ENCODE peak calls at places on chromosomes 13 and 19, in ten cellular contexts. T, O, U, F, P, S, Z, L, J and Q are unnamed samples.

GRCh38 chr19:5149930-5150329 is 181.0 kb downstream of the KDM4B start:
- DNase-seq in T (no peak), Z (no peak), F (no peak), J (no peak), O (no peak), U (no peak), L (no peak), P (no peak), S (no peak), Q (no peak)

GRCh38 chr13:20291037-20291436 is 58.9 kb upstream of the GJB6 start:
- DNase-seq in O (no peak), P (no peak), S (no peak), U (no peak), T (no peak), Z (no peak), J (no peak), F (no peak), L (no peak), Q (no peak)

GRCh38 chr13:41231786-41232185 is 31.6 kb downstream of the MTRF1 start:
- DNase-seq in L (no peak), O (peak; percentile 10), J (no peak), S (no peak), U (no peak), T (no peak), P (no peak), F (no peak), Z (no peak), Q (no peak)

GRCh38 chr19:38216785-38217746 is 7.0 kb downstream of the DPF1 start:
- DNase-seq in T (no peak), Z (no peak), L (no peak), P (no peak), O (peak; percentile 40), J (no peak), F (peak; percentile 23), S (no peak), U (no peak), Q (no peak)

GRCh38 chr19:8490395-8490760 is 12.1 kb downstream of the PRAM1 start:
- DNase-seq in T (no peak), J (no peak), U (no peak), L (no peak), S (no peak), O (no peak), P (no peak), Z (no peak), F (no peak), Q (no peak)

GRCh38 chr19:33399081-33399744 is 25.7 kb downstream of the CEBPG start:
- DNase-seq in O (no peak), S (no peak), F (no peak), U (no peak), L (no peak), J (no peak), P (no peak), T (no peak), Z (no peak), Q (no peak)

GRCh38 chr13:95298971-95299627 is 2.2 kb downstream of the ABCC4 start:
- DNase-seq in O (no peak), S (no peak), F (no peak), J (no peak), P (no peak), T (peak; percentile 53), L (no peak), U (no peak), Z (no peak), Q (no peak)

GRCh38 chr19:16070366-16070990 is 5.8 kb upstream of the TPM4 start:
- DNase-seq in J (no peak), Z (no peak), F (no peak), T (no peak), L (no peak), S (no peak), P (no peak), U (no peak), O (no peak), Q (no peak)

GRCh38 chr13:43977911-43978310 is 98.2 kb downstream of the LACC1 start:
- DNase-seq in O (no peak), P (no peak), U (no peak), T (no peak), J (no peak), S (no peak), L (no peak), F (no peak), Z (no peak), Q (no peak)

GRCh38 chr19:53091855-53092254 is 11.4 kb downstream of the ZNF160 start:
- DNase-seq in J (no peak), S (no peak), P (no peak), U (no peak), T (no peak), F (no peak), O (no peak), Z (no peak), L (no peak), Q (no peak)

GRCh38 chr19:45630463-45630862 is 8.7 kb downstream of the EML2 start:
- DNase-seq in F (no peak), L (no peak), S (no peak), U (no peak), P (peak; percentile 91), J (no peak), Z (no peak), T (peak; percentile 88), O (no peak), Q (no peak)

GRCh38 chr19:12838893-12839656 is 760 bp downstream of the MAST1 start:
- DNase-seq in O (no peak), T (no peak), P (no peak), S (no peak), F (no peak), L (no peak), U (no peak), Z (no peak), J (no peak), Q (no peak)

GRCh38 chr13:104769520-104769919 is 1703.3 kb upstream of the SLC10A2 start:
- DNase-seq in Z (no peak), S (no peak), T (no peak), J (no peak), P (no peak), F (no peak), O (no peak), L (no peak), U (no peak), Q (no peak)

GRCh38 chr13:114063545-114064515 is 68.6 kb downstream of the RASA3 start:
- DNase-seq in Z (no peak), J (no peak), U (peak; percentile 51), F (peak; percentile 14), O (no peak), L (no peak), S (no peak), P (no peak), T (peak; percentile 67), Q (no peak)

GRCh38 chr13:27658569-27658968 is 36.9 kb downstream of the POLR1D start:
- DNase-seq in T (no peak), S (no peak), U (no peak), L (no peak), J (no peak), P (peak; percentile 12), O (no peak), F (no peak), Z (no peak), Q (no peak)

GRCh38 chr13:96781141-96781540 is 213.1 kb downstream of the OXGR1 start:
- DNase-seq in F (peak; percentile 60), J (no peak), T (no peak), P (no peak), L (no peak), Z (peak; percentile 36), O (no peak), S (no peak), U (no peak), Q (no peak)

GRCh38 chr19:33512021-33512420 is 9.6 kb downstream of the PEPD start:
- DNase-seq in O (no peak), L (no peak), U (no peak), J (no peak), S (no peak), T (no peak), F (no peak), P (no peak), Z (no peak), Q (no peak)

GRCh38 chr19:50248826-50249225 is 45.4 kb downstream of the MYH14 start:
- DNase-seq in T (no peak), U (no peak), S (no peak), L (no peak), O (no peak), Z (no peak), P (no peak), J (no peak), F (no peak), Q (no peak)

GRCh38 chr19:33298146-33298911 is 4.0 kb downstream of the CEBPA start:
- DNase-seq in P (no peak), S (no peak), T (no peak), J (no peak), U (no peak), L (no peak), Z (no peak), F (no peak), O (no peak), Q (no peak)

GRCh38 chr13:106233336-106233735 is 302.1 kb downstream of the EFNB2 start:
- DNase-seq in L (no peak), J (no peak), T (no peak), F (no peak), U (no peak), Z (no peak), P (no peak), O (no peak), S (no peak), Q (no peak)

GRCh38 chr13:48251616-48252081 is 18.6 kb downstream of the ITM2B start:
- DNase-seq in T (no peak), P (no peak), L (no peak), J (no peak), O (no peak), U (no peak), S (no peak), Z (no peak), F (no peak), Q (no peak)

GRCh38 chr13:40993987-40994386 is 25.1 kb downstream of the ELF1 start:
- DNase-seq in Z (no peak), P (no peak), F (no peak), S (no peak), L (no peak), T (no peak), J (no peak), O (no peak), U (no peak), Q (no peak)

GRCh38 chr13:106916329-106916728 is 348.4 kb upstream of the ARGLU1 start:
- DNase-seq in T (no peak), J (no peak), Z (no peak), P (no peak), F (no peak), U (no peak), O (no peak), L (no peak), S (no peak), Q (no peak)

GRCh38 chr13:34322416-34323074 is 504.6 kb downstream of the RFC3 start:
- DNase-seq in L (no peak), S (no peak), U (no peak), Z (no peak), J (no peak), P (no peak), T (no peak), F (no peak), O (no peak), Q (no peak)

GRCh38 chr13:43551897-43552456 is 234.8 kb downstream of the ENOX1 start:
- DNase-seq in U (no peak), Z (no peak), P (no peak), S (no peak), T (no peak), J (no peak), F (no peak), O (no peak), L (no peak), Q (no peak)

GRCh38 chr19:2491130-2491801 is 15.3 kb downstream of the GADD45B start:
- DNase-seq in F (no peak), P (peak; percentile 46), J (no peak), T (peak; percentile 78), O (no peak), S (peak; percentile 25), Z (no peak), L (no peak), U (no peak), Q (no peak)